ENCODE peak calls at places on chromosomes 2 and 18, in ten cellular contexts. D is activated naive CD8-positive, alpha-beta T cell treated with anti-CD3 and anti-CD28 coated beads for 36 hours; W is LoVo; J is cardiac fibroblast; Q is CD4-positive, alpha-beta T cell; X is HuH-7.5; E is stimulated activated CD4-positive, alpha-beta T cell treated with anti-CD3 and anti-CD28 coated beads, Interleukin-4, amount 100 ng/mL, for 24 hours; V is astrocyte of the spinal cord; R is ELR; A is activated CD4-positive, alpha-beta T cell treated with anti-CD3 and anti-CD28 coated beads, Interleukin-2, amount 10 ng/mL, durations not matched to agents 7 days and 5 days. C is an unnamed sample.

GRCh38 chr2:37080674-37081073 is 3.5 kb downstream of the HEATR5B start:
- DNase-seq in X (no peak), J (no peak), W (no peak), R (no peak), Q (no peak), D (no peak), E (no peak), A (no peak), V (no peak), C (no peak)

GRCh38 chr2:202317080-202317859 is 51.7 kb downstream of the NOP58 start:
- DNase-seq in A (no peak), V (peak), J (peak), E (no peak), X (no peak), R (peak), Q (no peak), D (no peak), W (peak), C (no peak)

GRCh38 chr2:85269959-85270358 is 57.8 kb downstream of the TGOLN2 start:
- DNase-seq in J (peak), Q (no peak), A (no peak), E (no peak), X (no peak), V (no peak), W (no peak), D (no peak), R (no peak), C (no peak)

GRCh38 chr18:77106331-77106730 is 26.3 kb downstream of the MBP start:
- DNase-seq in R (no peak), W (no peak), A (peak), X (no peak), E (peak), Q (peak), J (peak), D (peak), V (no peak), C (peak)

GRCh38 chr18:56565596-56566355 is 72.6 kb downstream of the TXNL1 start:
- DNase-seq in J (peak), X (peak), E (no peak), D (no peak), W (no peak), V (peak), A (no peak), R (peak), Q (no peak), C (no peak)

GRCh38 chr2:238929242-238930081 is 81.6 kb downstream of the TWIST2 start:
- DNase-seq in J (peak), E (no peak), A (no peak), W (no peak), D (no peak), Q (no peak), V (peak), X (no peak), R (no peak), C (no peak)

GRCh38 chr2:179344280-179344961 is 79.8 kb upstream of the SESTD1 start:
- DNase-seq in R (peak), X (no peak), W (peak), E (no peak), Q (no peak), J (peak), V (peak), D (no peak), A (no peak), C (no peak)

GRCh38 chr18:74477771-74478170 is 18.4 kb upstream of the CNDP2 start:
- DNase-seq in J (no peak), R (no peak), X (no peak), D (no peak), V (no peak), Q (no peak), A (no peak), W (no peak), E (no peak), C (no peak)

GRCh38 chr2:14517731-14518130 is 114.8 kb upstream of the LRATD1 start:
- DNase-seq in R (no peak), E (no peak), J (no peak), A (no peak), V (no peak), W (peak), X (no peak), Q (no peak), D (no peak), C (no peak)

GRCh38 chr18:45755936-45756335 is 32.0 kb downstream of the SLC14A1 start:
- DNase-seq in Q (no peak), E (no peak), J (peak), A (no peak), R (peak), W (peak), X (no peak), D (no peak), V (peak), C (no peak)

GRCh38 chr2:88187038-88187676 is 17.0 kb downstream of the THNSL2 start:
- DNase-seq in X (peak), D (peak), A (peak), E (peak), Q (no peak), R (peak), V (no peak), W (peak), J (peak), C (no peak)

GRCh38 chr2:71831208-71831577 is 316.5 kb downstream of the CYP26B1 start:
- DNase-seq in V (peak), X (no peak), Q (no peak), J (peak), R (peak), A (no peak), W (peak), E (no peak), D (no peak), C (no peak)

GRCh38 chr2:23791030-23791429 is 135.9 kb downstream of the ATAD2B start:
- DNase-seq in X (no peak), R (peak), W (peak), A (no peak), E (no peak), V (peak), J (peak), D (no peak), Q (no peak), C (no peak)

GRCh38 chr18:22169011-22169888 is at the start of gene GATA6:
- DNase-seq in W (peak), R (peak), A (peak), V (peak), E (peak), J (peak), X (peak), D (peak), Q (peak), C (no peak)

C was measured in T-helper 2 cell treated with Interferon-gamma antibody and Interleukin-4, amounts not matched to agents 5 μg/mL and 100 μg/mL, for 36 hours.